ENCODE peak calls at places on chromosome 2, in four cellular contexts. F, B, U and Y are unnamed samples.

GRCh38 chr2:26344581-26345283 is 1.2 kb upstream of the SELENOI start:
- DNase-seq in B (peak), F (no peak), U (no peak), Y (no peak)

GRCh38 chr2:240983361-240983995 is 14.9 kb upstream of the SNED1 start:
- DNase-seq in U (no peak), F (peak), B (peak), Y (peak)

GRCh38 chr2:33034784-33035183 is 88.0 kb downstream of the LTBP1 start:
- DNase-seq in F (no peak), U (peak), B (no peak), Y (no peak)

GRCh38 chr2:218431878-218432277 is 13.0 kb downstream of the VIL1 start:
- DNase-seq in F (no peak), B (no peak), U (no peak), Y (no peak)

GRCh38 chr2:218229851-218230250 is 12.9 kb downstream of the ARPC2 start:
- DNase-seq in F (no peak), U (no peak), B (peak), Y (no peak)

GRCh38 chr2:118823666-118824065 is 23.8 kb downstream of the EN1 start:
- DNase-seq in U (no peak), B (no peak), F (no peak), Y (no peak)

GRCh38 chr2:211877061-211877460 is 661.5 kb downstream of the ERBB4 start:
- DNase-seq in B (no peak), F (no peak), U (no peak), Y (no peak)

GRCh38 chr2:24702800-24703199 is 90.4 kb downstream of the PTRHD1 start:
- DNase-seq in U (peak), F (no peak), B (no peak), Y (no peak)

GRCh38 chr2:206023183-206023582 is 62.8 kb downstream of the INO80D start:
- DNase-seq in F (no peak), B (peak), U (no peak), Y (no peak)

GRCh38 chr2:26564121-26564520 is 77.0 kb downstream of the CIB4 start:
- DNase-seq in F (no peak), U (no peak), B (no peak), Y (no peak)